ENCODE peak calls at places on chromosomes 5 and 9, in nine cellular contexts. One of them, this sample, is unnamed.

GRCh38 chr5:177483042-177483441 is 9.6 kb upstream of the DBN1 start:
- DNase-seq in GM13976: no peak
- DNase-seq in activated T-helper 1 cell treated with Interleukin-2 at 50 U/mL for 16 hours: no peak
- DNase-seq in iPS DF 19.7: no peak
- DNase-seq in stimulated activated CD8-positive, alpha-beta memory T cell treated with anti-CD3 and anti-CD28 coated beads, Interleukin-4, amount 100 ng/mL, for 24 hours: no peak
- DNase-seq in T-helper 1 cell: no peak
- DNase-seq in HEK293T: no peak
- DNase-seq in lung: no peak
- DNase-seq in activated CD4-positive, alpha-beta memory T cell treated with anti-CD3 and anti-CD28 coated beads, Interleukin-2, amount 10 ng/mL, durations not matched to agents 7 days and 5 days: no peak
- DNase-seq in this sample: no peak

GRCh38 chr5:135246923-135247795 is 151.9 kb downstream of the MACROH2A1 start:
- DNase-seq in GM13976: no peak
- DNase-seq in activated T-helper 1 cell treated with Interleukin-2 at 50 U/mL for 16 hours: no peak
- DNase-seq in iPS DF 19.7: no peak
- DNase-seq in stimulated activated CD8-positive, alpha-beta memory T cell treated with anti-CD3 and anti-CD28 coated beads, Interleukin-4, amount 100 ng/mL, for 24 hours: no peak
- DNase-seq in T-helper 1 cell: no peak
- DNase-seq in HEK293T: peak
- DNase-seq in lung: no peak
- DNase-seq in activated CD4-positive, alpha-beta memory T cell treated with anti-CD3 and anti-CD28 coated beads, Interleukin-2, amount 10 ng/mL, durations not matched to agents 7 days and 5 days: peak
- DNase-seq in this sample: no peak

GRCh38 chr5:177462021-177462670 is 11.3 kb downstream of the DBN1 start:
- DNase-seq in GM13976: no peak
- DNase-seq in activated T-helper 1 cell treated with Interleukin-2 at 50 U/mL for 16 hours: no peak
- DNase-seq in iPS DF 19.7: no peak
- DNase-seq in stimulated activated CD8-positive, alpha-beta memory T cell treated with anti-CD3 and anti-CD28 coated beads, Interleukin-4, amount 100 ng/mL, for 24 hours: no peak
- DNase-seq in T-helper 1 cell: no peak
- DNase-seq in HEK293T: no peak
- DNase-seq in lung: no peak
- DNase-seq in activated CD4-positive, alpha-beta memory T cell treated with anti-CD3 and anti-CD28 coated beads, Interleukin-2, amount 10 ng/mL, durations not matched to agents 7 days and 5 days: no peak
- DNase-seq in this sample: no peak

GRCh38 chr9:114112778-114113585 is 13.9 kb upstream of the KIF12 start:
- DNase-seq in GM13976: no peak
- DNase-seq in activated T-helper 1 cell treated with Interleukin-2 at 50 U/mL for 16 hours: no peak
- DNase-seq in iPS DF 19.7: no peak
- DNase-seq in stimulated activated CD8-positive, alpha-beta memory T cell treated with anti-CD3 and anti-CD28 coated beads, Interleukin-4, amount 100 ng/mL, for 24 hours: no peak
- DNase-seq in T-helper 1 cell: no peak
- DNase-seq in HEK293T: no peak
- DNase-seq in lung: peak
- DNase-seq in activated CD4-positive, alpha-beta memory T cell treated with anti-CD3 and anti-CD28 coated beads, Interleukin-2, amount 10 ng/mL, durations not matched to agents 7 days and 5 days: no peak
- DNase-seq in this sample: no peak

GRCh38 chr9:106376689-106377088 is 486.3 kb upstream of the ZNF462 start:
- DNase-seq in GM13976: no peak
- DNase-seq in activated T-helper 1 cell treated with Interleukin-2 at 50 U/mL for 16 hours: no peak
- DNase-seq in iPS DF 19.7: no peak
- DNase-seq in stimulated activated CD8-positive, alpha-beta memory T cell treated with anti-CD3 and anti-CD28 coated beads, Interleukin-4, amount 100 ng/mL, for 24 hours: no peak
- DNase-seq in T-helper 1 cell: no peak
- DNase-seq in HEK293T: no peak
- DNase-seq in lung: no peak
- DNase-seq in activated CD4-positive, alpha-beta memory T cell treated with anti-CD3 and anti-CD28 coated beads, Interleukin-2, amount 10 ng/mL, durations not matched to agents 7 days and 5 days: no peak
- DNase-seq in this sample: no peak

GRCh38 chr5:179166886-179167841 is 107.0 kb downstream of the ZNF354C start:
- DNase-seq in GM13976: peak
- DNase-seq in activated T-helper 1 cell treated with Interleukin-2 at 50 U/mL for 16 hours: peak
- DNase-seq in iPS DF 19.7: no peak
- DNase-seq in stimulated activated CD8-positive, alpha-beta memory T cell treated with anti-CD3 and anti-CD28 coated beads, Interleukin-4, amount 100 ng/mL, for 24 hours: peak
- DNase-seq in T-helper 1 cell: no peak
- DNase-seq in HEK293T: peak
- DNase-seq in lung: no peak
- DNase-seq in activated CD4-positive, alpha-beta memory T cell treated with anti-CD3 and anti-CD28 coated beads, Interleukin-2, amount 10 ng/mL, durations not matched to agents 7 days and 5 days: peak
- DNase-seq in this sample: peak

GRCh38 chr5:149415245-149415967 is 36.3 kb upstream of the IL17B start:
- DNase-seq in GM13976: no peak
- DNase-seq in activated T-helper 1 cell treated with Interleukin-2 at 50 U/mL for 16 hours: no peak
- DNase-seq in iPS DF 19.7: no peak
- DNase-seq in stimulated activated CD8-positive, alpha-beta memory T cell treated with anti-CD3 and anti-CD28 coated beads, Interleukin-4, amount 100 ng/mL, for 24 hours: no peak
- DNase-seq in T-helper 1 cell: no peak
- DNase-seq in HEK293T: no peak
- DNase-seq in lung: no peak
- DNase-seq in activated CD4-positive, alpha-beta memory T cell treated with anti-CD3 and anti-CD28 coated beads, Interleukin-2, amount 10 ng/mL, durations not matched to agents 7 days and 5 days: no peak
- DNase-seq in this sample: no peak

GRCh38 chr9:107768224-107768623 is 278.7 kb upstream of the KLF4 start:
- DNase-seq in GM13976: no peak
- DNase-seq in activated T-helper 1 cell treated with Interleukin-2 at 50 U/mL for 16 hours: no peak
- DNase-seq in iPS DF 19.7: no peak
- DNase-seq in stimulated activated CD8-positive, alpha-beta memory T cell treated with anti-CD3 and anti-CD28 coated beads, Interleukin-4, amount 100 ng/mL, for 24 hours: no peak
- DNase-seq in T-helper 1 cell: no peak
- DNase-seq in HEK293T: no peak
- DNase-seq in lung: no peak
- DNase-seq in activated CD4-positive, alpha-beta memory T cell treated with anti-CD3 and anti-CD28 coated beads, Interleukin-2, amount 10 ng/mL, durations not matched to agents 7 days and 5 days: no peak
- DNase-seq in this sample: no peak

GRCh38 chr5:73917433-73917832 is 291.4 kb downstream of the ARHGEF28 start:
- DNase-seq in GM13976: no peak
- DNase-seq in activated T-helper 1 cell treated with Interleukin-2 at 50 U/mL for 16 hours: no peak
- DNase-seq in iPS DF 19.7: no peak
- DNase-seq in stimulated activated CD8-positive, alpha-beta memory T cell treated with anti-CD3 and anti-CD28 coated beads, Interleukin-4, amount 100 ng/mL, for 24 hours: no peak
- DNase-seq in T-helper 1 cell: no peak
- DNase-seq in HEK293T: no peak
- DNase-seq in lung: no peak
- DNase-seq in activated CD4-positive, alpha-beta memory T cell treated with anti-CD3 and anti-CD28 coated beads, Interleukin-2, amount 10 ng/mL, durations not matched to agents 7 days and 5 days: no peak
- DNase-seq in this sample: no peak

GRCh38 chr5:33800221-33800950 is 91.4 kb downstream of the ADAMTS12 start:
- DNase-seq in GM13976: no peak
- DNase-seq in activated T-helper 1 cell treated with Interleukin-2 at 50 U/mL for 16 hours: no peak
- DNase-seq in iPS DF 19.7: no peak
- DNase-seq in stimulated activated CD8-positive, alpha-beta memory T cell treated with anti-CD3 and anti-CD28 coated beads, Interleukin-4, amount 100 ng/mL, for 24 hours: no peak
- DNase-seq in T-helper 1 cell: no peak
- DNase-seq in HEK293T: no peak
- DNase-seq in lung: no peak
- DNase-seq in activated CD4-positive, alpha-beta memory T cell treated with anti-CD3 and anti-CD28 coated beads, Interleukin-2, amount 10 ng/mL, durations not matched to agents 7 days and 5 days: no peak
- DNase-seq in this sample: no peak

GRCh38 chr9:122060481-122060880 is 32.6 kb downstream of the TTLL11 start:
- DNase-seq in GM13976: no peak
- DNase-seq in activated T-helper 1 cell treated with Interleukin-2 at 50 U/mL for 16 hours: no peak
- DNase-seq in iPS DF 19.7: no peak
- DNase-seq in stimulated activated CD8-positive, alpha-beta memory T cell treated with anti-CD3 and anti-CD28 coated beads, Interleukin-4, amount 100 ng/mL, for 24 hours: no peak
- DNase-seq in T-helper 1 cell: no peak
- DNase-seq in HEK293T: no peak
- DNase-seq in lung: no peak
- DNase-seq in activated CD4-positive, alpha-beta memory T cell treated with anti-CD3 and anti-CD28 coated beads, Interleukin-2, amount 10 ng/mL, durations not matched to agents 7 days and 5 days: no peak
- DNase-seq in this sample: no peak

GRCh38 chr5:113218200-113218599 is 216.6 kb downstream of the TSSK1B start:
- DNase-seq in GM13976: no peak
- DNase-seq in activated T-helper 1 cell treated with Interleukin-2 at 50 U/mL for 16 hours: no peak
- DNase-seq in iPS DF 19.7: no peak
- DNase-seq in stimulated activated CD8-positive, alpha-beta memory T cell treated with anti-CD3 and anti-CD28 coated beads, Interleukin-4, amount 100 ng/mL, for 24 hours: no peak
- DNase-seq in T-helper 1 cell: no peak
- DNase-seq in HEK293T: no peak
- DNase-seq in lung: no peak
- DNase-seq in activated CD4-positive, alpha-beta memory T cell treated with anti-CD3 and anti-CD28 coated beads, Interleukin-2, amount 10 ng/mL, durations not matched to agents 7 days and 5 days: no peak
- DNase-seq in this sample: no peak

GRCh38 chr5:156149203-156149602 is 177.8 kb upstream of the SGCD start:
- DNase-seq in GM13976: no peak
- DNase-seq in activated T-helper 1 cell treated with Interleukin-2 at 50 U/mL for 16 hours: no peak
- DNase-seq in iPS DF 19.7: no peak
- DNase-seq in stimulated activated CD8-positive, alpha-beta memory T cell treated with anti-CD3 and anti-CD28 coated beads, Interleukin-4, amount 100 ng/mL, for 24 hours: no peak
- DNase-seq in T-helper 1 cell: no peak
- DNase-seq in HEK293T: no peak
- DNase-seq in lung: no peak
- DNase-seq in activated CD4-positive, alpha-beta memory T cell treated with anti-CD3 and anti-CD28 coated beads, Interleukin-2, amount 10 ng/mL, durations not matched to agents 7 days and 5 days: no peak
- DNase-seq in this sample: no peak